ENCODE peak calls at places on chromosomes 12 and 14, in five cellular contexts. Y is GM19239; B is stimulated activated CD8-positive, alpha-beta memory T cell treated with anti-CD3 and anti-CD28 coated beads, Interleukin-4, amount 100 ng/mL, for 24 hours; U is bronchial epithelial cell; H is psoas muscle. X is an unnamed sample.

GRCh38 chr14:69696633-69697557 is 70.0 kb upstream of the SRSF5 start:
- DNase-seq in H (no peak), U (no peak), B (no peak), Y (no peak), X (no peak)

GRCh38 chr14:29741909-29742401 is 185.7 kb downstream of the PRKD1 start:
- DNase-seq in B (no peak), Y (no peak), U (no peak), H (no peak), X (no peak)

GRCh38 chr12:120126635-120127005 is 10.1 kb upstream of the RAB35 start:
- DNase-seq in Y (no peak), B (no peak), H (no peak), U (no peak), X (no peak)

GRCh38 chr12:9829990-9830389 is 2.7 kb downstream of the KLRF1 start:
- DNase-seq in H (no peak), Y (no peak), U (no peak), B (no peak), X (no peak)

GRCh38 chr12:49017764-49018281 is 753 bp downstream of the PRKAG1 start:
- DNase-seq in Y (no peak), B (peak), H (peak), U (no peak), X (peak)

GRCh38 chr14:21846227-21846885 is 172.7 kb upstream of the OR4E1 start:
- DNase-seq in U (no peak), B (peak), Y (no peak), H (no peak), X (peak)

GRCh38 chr14:73777420-73777819 is 63.2 kb upstream of the PNMA1 start:
- DNase-seq in B (no peak), H (no peak), Y (no peak), U (no peak), X (no peak)

GRCh38 chr12:95545731-95546490 is 5.4 kb downstream of the USP44 start:
- DNase-seq in B (no peak), Y (no peak), U (no peak), H (no peak), X (no peak)

GRCh38 chr12:6554990-6555691 is 701 bp downstream of the IFFO1 start:
- DNase-seq in B (no peak), U (no peak), Y (no peak), H (no peak), X (peak)

GRCh38 chr12:115922952-115923564 is 354.4 kb downstream of the MED13L start:
- DNase-seq in H (no peak), Y (no peak), B (no peak), U (no peak), X (no peak)

GRCh38 chr12:130412384-130412783 is 74.7 kb downstream of the PIWIL1 start:
- DNase-seq in U (no peak), H (no peak), B (no peak), Y (no peak), X (no peak)

GRCh38 chr12:103520686-103521215 is 25.0 kb upstream of the C12orf42 start:
- DNase-seq in B (no peak), U (no peak), H (no peak), Y (no peak), X (no peak)

GRCh38 chr12:24561882-24562760 is 386.8 kb downstream of the BCAT1 start:
- DNase-seq in Y (peak), H (peak), U (peak), B (no peak), X (peak)

GRCh38 chr14:67396381-67396965 is 15.5 kb downstream of the PLEK2 start:
- DNase-seq in Y (no peak), B (no peak), H (no peak), U (no peak), X (no peak)

GRCh38 chr12:26010293-26010821 is 51.9 kb downstream of the RASSF8 start:
- DNase-seq in H (no peak), B (no peak), Y (no peak), U (peak), X (no peak)

GRCh38 chr14:94936901-94937321 is 167.0 kb upstream of the GSC start:
- DNase-seq in U (no peak), Y (no peak), B (no peak), H (peak), X (no peak)

GRCh38 chr14:105528197-105528858 is 1.9 kb downstream of the TMEM121 start:
- DNase-seq in B (peak), Y (peak), H (peak), U (peak), X (peak)

GRCh38 chr14:65478596-65478995 is 66.1 kb downstream of the FUT8 start:
- DNase-seq in U (peak), B (no peak), Y (no peak), H (no peak), X (no peak)

GRCh38 chr14:47665337-47666134 is 9.9 kb downstream of the MDGA2 start:
- DNase-seq in Y (no peak), H (no peak), U (no peak), B (no peak), X (no peak)

GRCh38 chr12:114848661-114849060 is 164.7 kb upstream of the TBX3 start:
- DNase-seq in Y (no peak), U (no peak), B (no peak), H (no peak), X (no peak)

GRCh38 chr12:58563621-58564020 is 356.7 kb downstream of the LRIG3 start:
- DNase-seq in B (no peak), H (no peak), Y (no peak), U (no peak), X (no peak)

GRCh38 chr12:109894939-109895338 is 5.1 kb upstream of the TCHP start:
- DNase-seq in B (no peak), U (no peak), H (no peak), Y (no peak), X (no peak)